ENCODE peak calls at places on chromosomes 1 and 21, in six cellular contexts. K, R, D, C, Y and A are unnamed samples.

GRCh38 chr1:19582318-19582717 is 61.8 kb upstream of the NBL1 start:
- DNase-seq in K (peak; percentile 50), R (peak; percentile 88), D (peak; percentile 34), C (peak; percentile 35), Y (peak; percentile 27), A (no peak)

GRCh38 chr1:28971980-28972771 is 57.8 kb downstream of the EPB41 start:
- DNase-seq in K (no peak), R (peak; percentile 55), D (no peak), C (no peak), Y (no peak), A (peak; percentile 95)

GRCh38 chr1:88239205-88239604 is 444.9 kb upstream of the PKN2 start:
- DNase-seq in K (no peak), R (no peak), D (no peak), C (no peak), Y (no peak), A (no peak)

GRCh38 chr21:41615613-41616012 is 107.7 kb upstream of the TMPRSS2 start:
- DNase-seq in K (no peak), R (no peak), D (no peak), C (no peak), Y (no peak), A (peak; percentile 98)

GRCh38 chr1:27348861-27349783 is 7.3 kb downstream of the SYTL1 start:
- DNase-seq in K (no peak), R (peak; percentile 32), D (no peak), C (no peak), Y (no peak), A (no peak)

GRCh38 chr1:17998889-17999288 is 108.7 kb upstream of the IGSF21 start:
- DNase-seq in K (no peak), R (no peak), D (no peak), C (no peak), Y (no peak), A (no peak)

GRCh38 chr21:15080504-15080903 is 15.7 kb upstream of the NRIP1 start:
- DNase-seq in K (no peak), R (no peak), D (no peak), C (no peak), Y (no peak), A (no peak)

GRCh38 chr1:62417351-62417999 is 19.4 kb upstream of the USP1 start:
- DNase-seq in K (no peak), R (no peak), D (no peak), C (no peak), Y (no peak), A (no peak)

GRCh38 chr1:231867607-231868006 is 241.0 kb downstream of the DISC1 start:
- DNase-seq in K (no peak), R (no peak), D (no peak), C (no peak), Y (no peak), A (no peak)

GRCh38 chr1:31815752-31816484 is at the start of gene SPOCD1:
- DNase-seq in K (peak; percentile 75), R (peak; percentile 93), D (peak; percentile 55), C (peak; percentile 57), Y (peak; percentile 68), A (peak; percentile 69)

GRCh38 chr1:93625582-93626327 is 55.9 kb downstream of the BCAR3 start:
- DNase-seq in K (no peak), R (no peak), D (no peak), C (no peak), Y (no peak), A (peak; percentile 86)

GRCh38 chr1:10152709-10153284 is 57.6 kb upstream of the KIF1B start:
- DNase-seq in K (no peak), R (peak; percentile 63), D (peak; percentile 54), C (no peak), Y (peak; percentile 25), A (peak; percentile 37)

GRCh38 chr1:12438349-12438924 is 179.6 kb downstream of the DHRS3 start:
- DNase-seq in K (no peak), R (peak; percentile 72), D (no peak), C (no peak), Y (no peak), A (no peak)

GRCh38 chr1:208030320-208031091 is 119.6 kb upstream of the CD34 start:
- DNase-seq in K (no peak), R (no peak), D (no peak), C (no peak), Y (no peak), A (peak; percentile 27)

GRCh38 chr1:1440941-1441888 is 5.7 kb downstream of the VWA1 start:
- DNase-seq in K (no peak), R (peak; percentile 65), D (no peak), C (no peak), Y (peak; percentile 94), A (no peak)

GRCh38 chr1:98870959-98871903 is 133.4 kb downstream of the PLPPR5 start:
- DNase-seq in K (peak; percentile 2), R (peak; percentile 31), D (no peak), C (no peak), Y (no peak), A (no peak)

GRCh38 chr1:51276286-51276685 is 40.2 kb downstream of the RNF11 start:
- DNase-seq in K (no peak), R (no peak), D (no peak), C (no peak), Y (no peak), A (no peak)

GRCh38 chr1:219088778-219089557 is 84.7 kb upstream of the LYPLAL1 start:
- DNase-seq in K (no peak), R (no peak), D (peak; percentile 57), C (no peak), Y (no peak), A (peak; percentile 94)

GRCh38 chr21:37562920-37563640 is 196.5 kb downstream of the DYRK1A start:
- DNase-seq in K (no peak), R (no peak), D (peak; percentile 21), C (no peak), Y (no peak), A (no peak)

GRCh38 chr1:51061231-51061943 is 40.6 kb upstream of the C1orf185 start:
- DNase-seq in K (no peak), R (no peak), D (no peak), C (no peak), Y (no peak), A (peak; percentile 39)

GRCh38 chr1:38915352-38915948 is 26.2 kb downstream of the RHBDL2 start:
- DNase-seq in K (no peak), R (peak; percentile 42), D (no peak), C (no peak), Y (no peak), A (no peak)

GRCh38 chr1:155379877-155380192 is 59.1 kb downstream of the RUSC1 start:
- DNase-seq in K (no peak), R (no peak), D (no peak), C (no peak), Y (no peak), A (no peak)

GRCh38 chr1:94970783-94971182 is 43.9 kb upstream of the CNN3 start:
- DNase-seq in K (no peak), R (no peak), D (no peak), C (no peak), Y (no peak), A (peak; percentile 14)

GRCh38 chr1:57124170-57124569 is 158.4 kb upstream of the C8B start:
- DNase-seq in K (no peak), R (no peak), D (no peak), C (no peak), Y (no peak), A (no peak)

GRCh38 chr21:39115659-39116235 is 67.5 kb downstream of the PSMG1 start:
- DNase-seq in K (no peak), R (no peak), D (no peak), C (no peak), Y (no peak), A (no peak)

GRCh38 chr1:2558420-2558819 is 2.2 kb downstream of the TNFRSF14 start:
- DNase-seq in K (no peak), R (no peak), D (no peak), C (no peak), Y (no peak), A (no peak)

GRCh38 chr21:38223893-38224540 is 32.8 kb upstream of the KCNJ15 start:
- DNase-seq in K (no peak), R (peak; percentile 17), D (no peak), C (no peak), Y (no peak), A (no peak)

GRCh38 chr1:38735651-38736161 is 123.9 kb downstream of the RRAGC start:
- DNase-seq in K (no peak), R (no peak), D (no peak), C (no peak), Y (no peak), A (peak; percentile 40)

GRCh38 chr1:168170552-168171508 is 7.9 kb upstream of the TIPRL start:
- DNase-seq in K (no peak), R (no peak), D (no peak), C (no peak), Y (no peak), A (no peak)

GRCh38 chr21:33770542-33770941 is 128.2 kb downstream of the ITSN1 start:
- DNase-seq in K (no peak), R (no peak), D (no peak), C (no peak), Y (no peak), A (no peak)

GRCh38 chr1:214224605-214225354 is 56.2 kb upstream of the SMYD2 start:
- DNase-seq in K (peak; percentile 76), R (no peak), D (no peak), C (no peak), Y (no peak), A (peak; percentile 9)

GRCh38 chr1:7588457-7588827 is 182.7 kb upstream of the VAMP3 start:
- DNase-seq in K (no peak), R (no peak), D (no peak), C (no peak), Y (no peak), A (no peak)